ENCODE peak calls at places on chromosomes 7 and 10, in eight cellular contexts. One of them, this sample, is unnamed.

GRCh38 chr10:110434477-110435096 is 63.1 kb upstream of the DUSP5 start:
- DNase-seq in GM13976: no peak
- DNase-seq in cardiac fibroblast: no peak
- DNase-seq in OCI-LY7: no peak
- DNase-seq in H9: no peak
- DNase-seq in GM12865: no peak
- DNase-seq in MCF 10A: no peak
- DNase-seq in Caco-2: peak; percentile 15
- DNase-seq in this sample: no peak

GRCh38 chr10:44801383-44802327 is 109.5 kb upstream of the TMEM72 start:
- DNase-seq in OCI-LY7: no peak
- DNase-seq in MCF 10A: peak; percentile 93
- DNase-seq in Caco-2: no peak
- DNase-seq in GM12865: no peak
- DNase-seq in GM13976: no peak
- DNase-seq in cardiac fibroblast: peak; percentile 98
- DNase-seq in H9: no peak
- DNase-seq in this sample: no peak

GRCh38 chr10:32190890-32191491 is 134.8 kb upstream of the KIF5B start:
- DNase-seq in Caco-2: no peak
- DNase-seq in OCI-LY7: peak; percentile 71
- DNase-seq in cardiac fibroblast: peak; percentile 61
- DNase-seq in GM13976: peak; percentile 52
- DNase-seq in MCF 10A: peak; percentile 56
- DNase-seq in GM12865: peak; percentile 62
- DNase-seq in H9: no peak
- DNase-seq in this sample: no peak

GRCh38 chr10:124239134-124239533 is 145.7 kb upstream of the CHST15 start:
- DNase-seq in Caco-2: peak; percentile 4
- DNase-seq in GM13976: no peak
- DNase-seq in MCF 10A: no peak
- DNase-seq in cardiac fibroblast: no peak
- DNase-seq in H9: no peak
- DNase-seq in GM12865: no peak
- DNase-seq in OCI-LY7: no peak
- DNase-seq in this sample: no peak

GRCh38 chr7:71566991-71567390 is 435.0 kb downstream of the GALNT17 start:
- DNase-seq in H9: no peak
- DNase-seq in GM13976: no peak
- DNase-seq in cardiac fibroblast: no peak
- DNase-seq in GM12865: no peak
- DNase-seq in MCF 10A: no peak
- DNase-seq in Caco-2: no peak
- DNase-seq in OCI-LY7: no peak
- DNase-seq in this sample: no peak

GRCh38 chr7:22114440-22114981 is 168.8 kb upstream of the CDCA7L start:
- DNase-seq in cardiac fibroblast: no peak
- DNase-seq in OCI-LY7: no peak
- DNase-seq in Caco-2: peak; percentile 14
- DNase-seq in MCF 10A: no peak
- DNase-seq in H9: peak; percentile 21
- DNase-seq in GM12865: no peak
- DNase-seq in GM13976: no peak
- DNase-seq in this sample: no peak

GRCh38 chr10:29946953-29947700 is 112.3 kb downstream of the JCAD start:
- DNase-seq in MCF 10A: peak; percentile 95
- DNase-seq in H9: no peak
- DNase-seq in Caco-2: no peak
- DNase-seq in OCI-LY7: no peak
- DNase-seq in GM13976: no peak
- DNase-seq in GM12865: no peak
- DNase-seq in cardiac fibroblast: peak; percentile 91
- DNase-seq in this sample: no peak

GRCh38 chr10:99403674-99404073 is 26.8 kb downstream of the GOT1 start:
- DNase-seq in GM13976: no peak
- DNase-seq in cardiac fibroblast: peak; percentile 30
- DNase-seq in OCI-LY7: no peak
- DNase-seq in GM12865: no peak
- DNase-seq in MCF 10A: peak; percentile 18
- DNase-seq in H9: no peak
- DNase-seq in Caco-2: no peak
- DNase-seq in this sample: no peak

GRCh38 chr7:103447073-103447960 is 1.3 kb upstream of the SLC26A5 start:
- DNase-seq in MCF 10A: peak; percentile 65
- DNase-seq in cardiac fibroblast: peak; percentile 67
- DNase-seq in H9: peak; percentile 86
- DNase-seq in GM13976: peak; percentile 68
- DNase-seq in OCI-LY7: peak; percentile 38
- DNase-seq in Caco-2: peak; percentile 73
- DNase-seq in GM12865: peak; percentile 54
- DNase-seq in this sample: peak; percentile 65

GRCh38 chr7:78959471-78959870 is 494.0 kb downstream of the MAGI2 start:
- DNase-seq in MCF 10A: no peak
- DNase-seq in OCI-LY7: no peak
- DNase-seq in H9: no peak
- DNase-seq in GM12865: no peak
- DNase-seq in GM13976: no peak
- DNase-seq in Caco-2: no peak
- DNase-seq in cardiac fibroblast: peak; percentile 49
- DNase-seq in this sample: no peak

GRCh38 chr7:78953090-78953489 is 500.4 kb downstream of the MAGI2 start:
- DNase-seq in OCI-LY7: no peak
- DNase-seq in GM12865: no peak
- DNase-seq in H9: no peak
- DNase-seq in cardiac fibroblast: no peak
- DNase-seq in GM13976: no peak
- DNase-seq in MCF 10A: no peak
- DNase-seq in Caco-2: no peak
- DNase-seq in this sample: no peak

GRCh38 chr7:78955329-78955728 is 498.1 kb downstream of the MAGI2 start:
- DNase-seq in GM12865: no peak
- DNase-seq in GM13976: no peak
- DNase-seq in H9: no peak
- DNase-seq in cardiac fibroblast: no peak
- DNase-seq in OCI-LY7: no peak
- DNase-seq in MCF 10A: no peak
- DNase-seq in Caco-2: no peak
- DNase-seq in this sample: no peak

GRCh38 chr7:78953726-78954363 is 499.6 kb downstream of the MAGI2 start:
- DNase-seq in OCI-LY7: no peak
- DNase-seq in Caco-2: no peak
- DNase-seq in MCF 10A: no peak
- DNase-seq in GM13976: no peak
- DNase-seq in cardiac fibroblast: no peak
- DNase-seq in H9: no peak
- DNase-seq in GM12865: no peak
- DNase-seq in this sample: no peak
- TF ChIP-seq CTCF in OCI-LY7: no peak
- TF ChIP-seq CTCF in Caco-2: no peak
- TF ChIP-seq CTCF in MCF 10A: no peak
- TF ChIP-seq CTCF in GM13976: no peak
- TF ChIP-seq CTCF in cardiac fibroblast: no peak
- TF ChIP-seq CTCF in H9: no peak
- TF ChIP-seq CTCF in GM12865: no peak
- TF ChIP-seq CTCF in this sample: no peak

DNA sequence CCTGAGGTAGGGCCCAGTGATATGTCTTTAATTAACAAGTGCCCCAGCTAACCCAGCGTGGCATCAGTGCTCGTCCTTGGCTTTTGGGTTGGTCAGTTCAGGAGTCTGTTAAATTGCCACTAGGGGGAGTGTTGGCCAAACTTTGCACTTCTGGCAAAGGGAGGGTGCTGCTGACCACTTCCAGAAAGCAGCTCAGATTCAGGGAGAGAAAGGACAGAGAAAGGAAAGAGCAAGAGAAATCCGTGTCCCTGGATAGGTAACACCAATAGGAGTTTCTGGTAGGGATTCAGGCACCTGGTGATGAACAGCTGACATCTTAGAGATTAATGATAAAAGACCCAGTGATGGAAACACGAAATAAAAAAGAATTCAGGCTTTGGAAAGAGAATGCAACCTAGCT is 243.1 kb upstream of the AOAH start:
- DNase-seq in Caco-2: peak; percentile 68
- DNase-seq in H9: peak; percentile 81
- DNase-seq in OCI-LY7: peak; percentile 45
- DNase-seq in MCF 10A: peak; percentile 73
- DNase-seq in cardiac fibroblast: peak; percentile 75
- DNase-seq in GM12865: peak; percentile 38
- DNase-seq in GM13976: peak; percentile 20
- DNase-seq in this sample: no peak
- TF ChIP-seq CTCF in Caco-2: peak; percentile 63
- TF ChIP-seq CTCF in H9: peak; percentile 86
- TF ChIP-seq CTCF in OCI-LY7: peak; percentile 85
- TF ChIP-seq CTCF in MCF 10A: peak; percentile 71
- TF ChIP-seq CTCF in cardiac fibroblast: peak; percentile 80
- TF ChIP-seq CTCF in GM12865: peak; percentile 55
- TF ChIP-seq CTCF in GM13976: peak; percentile 26
- TF ChIP-seq CTCF in this sample: peak; percentile 58

GRCh38 chr7:50229964-50230363 is 74.6 kb upstream of the IKZF1 start:
- DNase-seq in Caco-2: no peak
- DNase-seq in GM12865: peak; percentile 58
- DNase-seq in MCF 10A: peak; percentile 30
- DNase-seq in H9: no peak
- DNase-seq in GM13976: no peak
- DNase-seq in OCI-LY7: peak; percentile 68
- DNase-seq in cardiac fibroblast: peak; percentile 19
- DNase-seq in this sample: no peak
- TF ChIP-seq CTCF in Caco-2: peak; percentile 32
- TF ChIP-seq CTCF in GM12865: peak; percentile 66
- TF ChIP-seq CTCF in MCF 10A: peak; percentile 52
- TF ChIP-seq CTCF in H9: peak; percentile 75
- TF ChIP-seq CTCF in GM13976: no peak
- TF ChIP-seq CTCF in OCI-LY7: peak; percentile 97
- TF ChIP-seq CTCF in cardiac fibroblast: peak; percentile 37
- TF ChIP-seq CTCF in this sample: peak; percentile 98

GRCh38 chr10:102597131-102597891 is 47.0 kb upstream of the TRIM8 start:
- DNase-seq in cardiac fibroblast: no peak
- DNase-seq in OCI-LY7: no peak
- DNase-seq in H9: no peak
- DNase-seq in GM12865: no peak
- DNase-seq in MCF 10A: no peak
- DNase-seq in GM13976: no peak
- DNase-seq in Caco-2: no peak
- DNase-seq in this sample: no peak
- TF ChIP-seq CTCF in cardiac fibroblast: no peak
- TF ChIP-seq CTCF in OCI-LY7: no peak
- TF ChIP-seq CTCF in H9: no peak
- TF ChIP-seq CTCF in GM12865: no peak
- TF ChIP-seq CTCF in MCF 10A: no peak
- TF ChIP-seq CTCF in GM13976: no peak
- TF ChIP-seq CTCF in Caco-2: no peak
- TF ChIP-seq CTCF in this sample: no peak

DNA sequence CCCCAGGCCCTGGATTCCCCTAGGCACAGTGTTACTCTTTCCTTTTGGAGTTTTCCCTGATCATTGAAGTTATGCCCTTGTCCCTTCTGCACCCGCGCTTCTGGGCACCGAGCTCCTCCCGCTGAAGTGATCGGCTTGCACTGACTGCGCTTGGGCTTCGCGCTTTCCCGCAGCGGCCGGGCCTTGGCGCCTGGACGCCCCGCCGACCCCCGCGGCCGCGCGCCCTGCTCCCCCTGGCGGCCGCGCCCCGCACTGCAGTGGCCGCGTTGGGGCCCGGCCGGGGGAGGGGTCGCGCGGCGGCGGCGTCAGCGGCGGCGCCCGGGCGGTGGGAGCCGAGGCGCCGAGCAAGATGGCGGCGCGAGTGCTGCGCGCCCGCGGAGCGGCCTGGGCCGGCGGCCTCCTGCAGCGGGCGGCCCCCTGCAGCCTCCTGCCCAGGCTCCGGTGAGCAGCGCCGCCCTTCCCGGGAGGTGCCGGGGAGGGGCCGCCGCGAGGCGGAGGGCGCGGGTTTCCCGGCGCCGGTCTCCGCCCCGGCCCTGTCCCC is at the start of gene NIPSNAP2:
- DNase-seq in H9: peak; percentile 72
- DNase-seq in MCF 10A: peak; percentile 45
- DNase-seq in Caco-2: peak; percentile 63
- DNase-seq in GM12865: peak; percentile 77
- DNase-seq in GM13976: peak; percentile 91
- DNase-seq in OCI-LY7: peak; percentile 78
- DNase-seq in cardiac fibroblast: peak; percentile 43
- DNase-seq in this sample: peak; percentile 53
- TF ChIP-seq CTCF in H9: peak; percentile 55
- TF ChIP-seq CTCF in MCF 10A: peak; percentile 49
- TF ChIP-seq CTCF in Caco-2: peak; percentile 6
- TF ChIP-seq CTCF in GM12865: peak; percentile 68
- TF ChIP-seq CTCF in GM13976: peak; percentile 96
- TF ChIP-seq CTCF in OCI-LY7: peak; percentile 54
- TF ChIP-seq CTCF in cardiac fibroblast: no peak
- TF ChIP-seq CTCF in this sample: peak; percentile 22

GRCh38 chr10:1070939-1071338 is 14.8 kb downstream of the WDR37 start:
- DNase-seq in GM12865: no peak
- DNase-seq in MCF 10A: peak; percentile 17
- DNase-seq in OCI-LY7: no peak
- DNase-seq in Caco-2: no peak
- DNase-seq in H9: peak; percentile 53
- DNase-seq in GM13976: no peak
- DNase-seq in cardiac fibroblast: peak; percentile 17
- DNase-seq in this sample: no peak

GRCh38 chr10:1069680-1070079 is 13.5 kb downstream of the WDR37 start:
- DNase-seq in Caco-2: no peak
- DNase-seq in MCF 10A: no peak
- DNase-seq in cardiac fibroblast: no peak
- DNase-seq in OCI-LY7: no peak
- DNase-seq in GM12865: no peak
- DNase-seq in GM13976: no peak
- DNase-seq in H9: no peak
- DNase-seq in this sample: no peak

GRCh38 chr10:1078668-1079067 is 22.5 kb downstream of the WDR37 start:
- DNase-seq in Caco-2: no peak
- DNase-seq in cardiac fibroblast: no peak
- DNase-seq in GM13976: no peak
- DNase-seq in MCF 10A: no peak
- DNase-seq in OCI-LY7: no peak
- DNase-seq in H9: no peak
- DNase-seq in GM12865: no peak
- DNase-seq in this sample: no peak

GRCh38 chr10:1074063-1074747 is 18.0 kb downstream of the WDR37 start:
- DNase-seq in MCF 10A: no peak
- DNase-seq in GM12865: no peak
- DNase-seq in OCI-LY7: no peak
- DNase-seq in Caco-2: no peak
- DNase-seq in cardiac fibroblast: no peak
- DNase-seq in GM13976: no peak
- DNase-seq in H9: no peak
- DNase-seq in this sample: peak; percentile 33

GRCh38 chr10:1074748-1075358 is 18.7 kb downstream of the WDR37 start:
- DNase-seq in Caco-2: no peak
- DNase-seq in MCF 10A: peak; percentile 18
- DNase-seq in GM12865: peak; percentile 9
- DNase-seq in OCI-LY7: peak; percentile 12
- DNase-seq in H9: no peak
- DNase-seq in GM13976: no peak
- DNase-seq in cardiac fibroblast: peak; percentile 24
- DNase-seq in this sample: no peak
- TF ChIP-seq CTCF in Caco-2: peak; percentile 33
- TF ChIP-seq CTCF in MCF 10A: no peak
- TF ChIP-seq CTCF in GM12865: peak; percentile 19
- TF ChIP-seq CTCF in OCI-LY7: peak; percentile 64
- TF ChIP-seq CTCF in H9: peak; percentile 51
- TF ChIP-seq CTCF in GM13976: no peak
- TF ChIP-seq CTCF in cardiac fibroblast: no peak
- TF ChIP-seq CTCF in this sample: peak; percentile 45

This sample was measured in activated CD8-positive, alpha-beta T cell treated with anti-CD3 and anti-CD28 coated beads for 36 hours.